ENCODE peak calls at places on chromosomes 16 and 17, in four cellular contexts. F is bronchial epithelial cell; E is fibroblast of the conjunctiva; N is activated CD4-positive, CD25-positive, alpha-beta regulatory T cell. P is an unnamed sample.
A peak's percentile ranks its signal among the peaks of the same experiment; 100 is the strongest.

GRCh38 chr17:35809855-35810461 is 674 bp downstream of the TAF15 start:
- DNase-seq in E (no peak), N (no peak), F (peak; percentile 33), P (no peak)

GRCh38 chr17:4858068-4858879 is 25.1 kb downstream of the MINK1 start:
- DNase-seq in E (no peak), N (no peak), F (peak; percentile 40), P (peak; percentile 45)

GRCh38 chr16:11087691-11088431 is 143.5 kb downstream of the CLEC16A start:
- DNase-seq in E (no peak), N (no peak), F (no peak), P (no peak)

GRCh38 chr17:81860756-81861568 is 627 bp upstream of the P4HB start:
- DNase-seq in E (peak; percentile 100), F (peak; percentile 100), N (peak; percentile 100), P (peak; percentile 100)

GRCh38 chr17:17379197-17379991 is 76.2 kb downstream of the NT5M start:
- DNase-seq in E (no peak), N (no peak), F (no peak), P (no peak)

GRCh38 chr17:76710863-76711611 is at the start of gene MXRA7:
- DNase-seq in F (peak; percentile 37), E (no peak), N (peak; percentile 18), P (peak; percentile 66)

GRCh38 chr16:56977823-56978430 is 11.4 kb upstream of the NLRC5 start:
- DNase-seq in E (no peak), N (no peak), F (no peak), P (no peak)

GRCh38 chr17:2892305-2892971 is 96.2 kb downstream of the RAP1GAP2 start:
- DNase-seq in F (peak; percentile 98), E (peak; percentile 38), N (no peak), P (peak; percentile 98)

GRCh38 chr16:71250461-71251232 is 20.1 kb upstream of the HYDIN start:
- DNase-seq in N (no peak), E (no peak), F (peak; percentile 23), P (peak; percentile 19)

GRCh38 chr16:6232060-6232459 is 1100.6 kb upstream of the RBFOX1 start:
- DNase-seq in N (no peak), E (no peak), F (no peak), P (no peak)

GRCh38 chr17:29412780-29413565 is 22.8 kb downstream of the TAOK1 start:
- DNase-seq in N (no peak), E (peak; percentile 17), F (peak; percentile 69), P (peak; percentile 39)

GRCh38 chr16:88920618-88921602 is 54.5 kb upstream of the PABPN1L start:
- DNase-seq in N (no peak), E (peak; percentile 58), F (no peak), P (peak; percentile 45)

GRCh38 chr16:27847030-27847550 is 216.4 kb downstream of the GSG1L start:
- DNase-seq in E (no peak), N (no peak), F (peak; percentile 2), P (no peak)

P was measured in MCF 10A.